ENCODE peak calls at places on chromosomes 2 and 18, in five cellular contexts. One of them, this sample, is unnamed.

GRCh38 chr18:55189972-55190371 is 230.7 kb upstream of the CCDC68 start:
- DNase-seq in GM20000: no peak
- DNase-seq in frontal cortex: no peak
- DNase-seq in dorsolateral prefrontal cortex: no peak
- DNase-seq in PC-9: peak; percentile 54
- DNase-seq in this sample: no peak

GRCh38 chr2:193331701-193332100 is 1137.0 kb upstream of the TMEFF2 start:
- DNase-seq in GM20000: no peak
- DNase-seq in frontal cortex: no peak
- DNase-seq in dorsolateral prefrontal cortex: no peak
- DNase-seq in PC-9: no peak
- DNase-seq in this sample: no peak

GRCh38 chr18:45590546-45590945 is 24.7 kb upstream of the SLC14A2 start:
- DNase-seq in GM20000: no peak
- DNase-seq in frontal cortex: no peak
- DNase-seq in dorsolateral prefrontal cortex: no peak
- DNase-seq in PC-9: no peak
- DNase-seq in this sample: no peak

GRCh38 chr2:234964631-234965461 is 13.0 kb downstream of the SH3BP4 start:
- DNase-seq in GM20000: no peak
- DNase-seq in frontal cortex: no peak
- DNase-seq in dorsolateral prefrontal cortex: no peak
- DNase-seq in PC-9: no peak
- DNase-seq in this sample: no peak

GRCh38 chr2:167823066-167823465 is 424.3 kb downstream of the STK39 start:
- DNase-seq in GM20000: no peak
- DNase-seq in frontal cortex: no peak
- DNase-seq in dorsolateral prefrontal cortex: no peak
- DNase-seq in PC-9: no peak
- DNase-seq in this sample: no peak

GRCh38 chr2:240601831-240602160 is 15.3 kb downstream of the CAPN10 start:
- DNase-seq in GM20000: peak; percentile 22
- DNase-seq in frontal cortex: no peak
- DNase-seq in dorsolateral prefrontal cortex: no peak
- DNase-seq in PC-9: no peak
- DNase-seq in this sample: no peak

GRCh38 chr2:187139469-187139868 is 290.5 kb upstream of the ZSWIM2 start:
- DNase-seq in GM20000: no peak
- DNase-seq in frontal cortex: no peak
- DNase-seq in dorsolateral prefrontal cortex: no peak
- DNase-seq in PC-9: no peak
- DNase-seq in this sample: no peak

GRCh38 chr2:129396980-129397599 is 582.4 kb upstream of the RAB6C start:
- DNase-seq in GM20000: peak; percentile 44
- DNase-seq in frontal cortex: no peak
- DNase-seq in dorsolateral prefrontal cortex: peak; percentile 75
- DNase-seq in PC-9: no peak
- DNase-seq in this sample: no peak

GRCh38 chr18:62452280-62452824 is 70.5 kb upstream of the ZCCHC2 start:
- DNase-seq in GM20000: no peak
- DNase-seq in frontal cortex: no peak
- DNase-seq in dorsolateral prefrontal cortex: no peak
- DNase-seq in PC-9: peak; percentile 76
- DNase-seq in this sample: no peak

GRCh38 chr2:222569826-222570225 is 86.1 kb downstream of the FARSB start:
- DNase-seq in GM20000: no peak
- DNase-seq in frontal cortex: no peak
- DNase-seq in dorsolateral prefrontal cortex: no peak
- DNase-seq in PC-9: no peak
- DNase-seq in this sample: no peak

GRCh38 chr2:203713381-203713780 is 6.9 kb downstream of the CD28 start:
- DNase-seq in GM20000: no peak
- DNase-seq in frontal cortex: no peak
- DNase-seq in dorsolateral prefrontal cortex: no peak
- DNase-seq in PC-9: no peak
- DNase-seq in this sample: no peak

GRCh38 chr18:13232971-13233565 is 14.5 kb downstream of the LDLRAD4 start:
- DNase-seq in GM20000: no peak
- DNase-seq in frontal cortex: no peak
- DNase-seq in dorsolateral prefrontal cortex: no peak
- DNase-seq in PC-9: no peak
- DNase-seq in this sample: no peak

This sample was measured in 8988T.